ENCODE peak calls at places on chromosomes 3 and 15, in six cellular contexts. R is tibial nerve, D is breast epithelium, K is suprapubic skin, I is ovary, J is heart left ventricle. P is an unnamed sample.

GRCh38 chr3:88031543-88032148 is 27.2 kb downstream of the CGGBP1 start:
- DNase-seq in R (no peak), D (no peak), K (no peak), I (no peak), J (no peak), P (no peak)

GRCh38 chr3:61841111-61841845 is 279.9 kb downstream of the PTPRG start:
- DNase-seq in R (no peak), D (no peak), K (no peak), I (no peak), J (no peak), P (no peak)

GRCh38 chr3:189839576-189839975 is 208.4 kb downstream of the TP63 start:
- DNase-seq in R (no peak), D (no peak), K (no peak), I (no peak), J (no peak), P (no peak)

GRCh38 chr3:28835751-28836150 is 445.1 kb upstream of the RBMS3 start:
- DNase-seq in R (no peak), D (peak; percentile 53), K (no peak), I (no peak), J (no peak), P (no peak)

GRCh38 chr15:74642724-74643367 is 27.2 kb downstream of the CLK3 start:
- DNase-seq in R (no peak), D (no peak), K (no peak), I (no peak), J (no peak), P (no peak)

GRCh38 chr3:107965141-107965540 is 125.7 kb downstream of the CD47 start:
- DNase-seq in R (no peak), D (no peak), K (no peak), I (no peak), J (no peak), P (no peak)

GRCh38 chr3:169914321-169914720 is 2.9 kb downstream of the SAMD7 start:
- DNase-seq in R (no peak), D (no peak), K (no peak), I (no peak), J (no peak), P (no peak)

GRCh38 chr15:68526269-68526668 is 52.5 kb upstream of the CORO2B start:
- DNase-seq in R (no peak), D (no peak), K (no peak), I (no peak), J (no peak), P (no peak)

DNA sequence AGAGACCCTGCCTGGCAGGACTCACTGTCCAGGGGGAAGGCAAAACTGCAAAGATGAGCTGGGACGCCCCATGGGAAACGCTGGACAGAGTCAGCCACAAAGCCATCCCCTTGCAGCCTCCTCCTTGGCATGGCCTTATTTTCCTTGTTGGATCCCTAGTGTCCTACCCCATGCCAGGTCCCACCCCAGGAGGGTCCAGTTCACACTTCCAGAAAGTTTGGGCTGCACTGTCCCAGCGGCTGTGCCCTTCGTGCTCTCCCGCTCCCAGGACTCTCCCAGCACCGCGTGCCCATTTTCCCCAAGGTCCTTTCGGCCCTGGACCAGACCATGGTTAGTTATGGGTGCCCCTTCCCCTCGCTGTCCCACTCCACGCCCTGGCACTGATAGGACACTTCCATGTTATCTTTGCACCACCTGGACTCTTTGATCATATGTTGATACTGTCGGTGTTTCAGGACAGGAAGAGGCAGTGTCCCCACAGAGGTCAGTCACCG is 5.8 kb upstream of the NRROS start:
- DNase-seq in R (no peak), D (no peak), K (no peak), I (no peak), J (no peak), P (no peak)
- H3K4me3 ChIP-seq in R (no peak overlapping the region), D (no peak overlapping the region), K (peak overlapping the region; percentile 79), I (no peak overlapping the region), J (no peak overlapping the region), P (no peak overlapping the region)

DNA sequence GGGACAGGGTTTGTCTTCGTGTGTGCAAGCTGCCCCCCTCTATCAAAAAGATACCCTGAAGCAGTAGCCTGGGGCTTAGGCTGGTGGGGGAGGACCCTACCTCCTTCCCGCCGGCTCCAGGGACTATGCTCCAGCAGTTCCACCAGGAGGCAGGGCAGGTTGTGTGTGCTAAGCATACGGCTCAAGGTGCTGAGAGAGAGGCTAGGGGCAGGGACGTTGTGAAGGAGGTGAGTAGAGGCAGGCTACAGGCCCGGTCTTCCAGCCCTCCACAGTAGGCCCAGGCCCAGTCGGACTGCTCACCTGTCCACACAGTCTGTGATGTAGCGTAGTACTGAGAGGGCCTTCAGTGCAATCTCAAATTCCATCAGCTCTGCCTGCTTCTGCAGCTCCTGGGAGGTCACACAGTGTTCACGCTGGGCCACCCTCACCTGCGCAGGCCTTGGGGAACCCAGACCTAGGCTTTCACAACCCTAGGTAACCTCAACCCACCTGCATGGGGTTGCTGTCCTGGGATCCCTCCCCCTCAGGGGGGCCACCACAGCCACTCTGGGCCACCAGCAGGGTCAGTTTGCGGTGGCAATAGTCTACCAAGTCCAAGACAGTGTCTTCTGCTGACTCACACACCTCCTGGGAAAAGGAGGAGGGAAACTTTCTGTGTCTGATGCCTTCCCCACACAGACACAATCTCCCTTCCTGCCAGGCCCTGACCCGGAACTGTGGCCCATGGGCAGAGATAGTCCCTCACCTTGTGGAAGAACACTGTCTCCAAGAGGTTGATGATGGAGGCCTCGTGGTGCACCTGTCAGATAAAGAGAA is 2.4 kb upstream of the RASSF1 start:
- DNase-seq in R (no peak), D (no peak), K (no peak), I (no peak), J (no peak), P (no peak)
- H3K27me3 ChIP-seq in R (no peaks in the 10 kb centered on the region), D (no peaks in the 10 kb centered on the region), K (no peaks in the 10 kb centered on the region), I (no peaks in the 10 kb centered on the region), J (no peaks in the 10 kb centered on the region), P (no peaks in the 10 kb centered on the region)

GRCh38 chr3:155317211-155317610 is 23.7 kb upstream of the STRIT1 start:
- DNase-seq in R (no peak), D (no peak), K (no peak), I (no peak), J (no peak), P (no peak)

GRCh38 chr3:155313303-155313702 is 19.8 kb upstream of the STRIT1 start:
- DNase-seq in R (no peak), D (no peak), K (no peak), I (no peak), J (no peak), P (no peak)

GRCh38 chr3:155316450-155316849 is 23.0 kb upstream of the STRIT1 start:
- DNase-seq in R (no peak), D (no peak), K (no peak), I (no peak), J (no peak), P (no peak)

GRCh38 chr3:155312781-155313180 is 19.3 kb upstream of the STRIT1 start:
- DNase-seq in R (no peak), D (no peak), K (no peak), I (no peak), J (no peak), P (no peak)

DNA sequence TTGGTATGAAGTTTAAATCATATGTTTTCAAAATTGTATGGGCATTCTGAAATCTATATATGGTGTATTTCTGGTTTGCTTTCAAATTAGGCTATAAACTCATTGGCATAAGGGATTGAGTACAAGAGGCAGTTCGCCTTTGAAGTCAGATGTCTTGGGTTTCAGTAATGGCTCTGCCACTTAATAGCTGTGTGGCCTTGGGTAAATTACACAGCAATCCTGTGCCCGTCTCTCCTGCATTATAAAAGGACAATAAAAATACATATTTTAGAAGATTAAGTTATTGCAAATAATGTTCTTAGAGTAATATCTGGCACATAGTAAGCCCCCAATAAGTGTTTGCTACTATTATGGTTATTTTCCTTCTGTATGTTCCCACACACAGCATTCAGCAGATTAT is 20.4 kb upstream of the STRIT1 start:
- DNase-seq in R (no peak), D (no peak), K (no peak), I (no peak), J (no peak), P (no peak)
- TF ChIP-seq POLR2A in R (no peak), D (no peak), K (no peak), I (no peak), J (no peak), P (no peak)

DNA sequence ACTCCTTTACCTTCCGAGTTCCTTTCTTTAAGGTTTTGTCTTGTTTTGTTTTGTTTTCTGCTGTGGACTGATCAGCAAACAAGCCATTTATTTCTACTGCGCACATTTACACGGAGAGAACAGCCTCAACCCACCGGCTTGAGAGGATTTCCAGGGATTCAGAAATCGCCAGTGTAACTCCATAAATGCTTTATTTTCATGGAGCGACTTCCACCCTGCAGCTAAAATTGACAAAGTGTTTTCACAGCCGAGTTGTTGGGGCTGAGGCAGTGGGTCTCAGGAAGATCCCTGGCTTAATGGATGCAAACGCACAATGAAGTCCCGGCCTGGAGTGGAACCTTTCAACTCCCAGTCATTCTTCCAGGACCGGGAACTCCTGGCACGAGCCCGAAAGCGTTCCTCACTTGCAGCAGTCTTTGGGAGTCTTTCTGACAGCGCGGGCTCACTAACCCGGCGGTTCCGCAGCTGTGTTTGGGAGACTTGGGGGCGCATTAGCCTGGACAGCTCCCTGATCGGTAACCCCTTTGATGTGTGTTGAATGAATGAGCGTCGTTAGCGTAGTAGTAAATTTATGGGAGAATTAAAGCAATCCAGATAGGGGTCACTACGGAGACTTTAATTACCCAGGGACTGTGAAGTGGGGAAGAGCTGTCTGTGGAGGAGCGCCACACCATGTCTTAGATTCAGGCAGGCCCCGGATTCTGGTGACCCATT is 785 bp upstream of the MYRIP start:
- DNase-seq in R (no peak), D (no peak), K (no peak), I (peak; percentile 16), J (no peak), P (no peak)
- H3K4me3 ChIP-seq in R (peak overlapping the region; percentile 15), D (peak overlapping the region; percentile 55), K (peak overlapping the region; percentile 59), I (peak overlapping the region; percentile 25), J (peak overlapping the region; percentile 66), P (peak overlapping the region; percentile 54)

GRCh38 chr3:128498901-128499530 is 6.0 kb upstream of the GATA2 start:
- DNase-seq in R (no peak), D (no peak), K (peak; percentile 41), I (no peak), J (no peak), P (peak; percentile 85)
- H3K27me3 ChIP-seq in R (peaks cover 95% of the 10 kb centered on the region), D (no peaks in the 10 kb centered on the region), K (peaks cover 88% of the 10 kb centered on the region), I (no peaks in the 10 kb centered on the region), J (no peaks in the 10 kb centered on the region), P (no peaks in the 10 kb centered on the region)

DNA sequence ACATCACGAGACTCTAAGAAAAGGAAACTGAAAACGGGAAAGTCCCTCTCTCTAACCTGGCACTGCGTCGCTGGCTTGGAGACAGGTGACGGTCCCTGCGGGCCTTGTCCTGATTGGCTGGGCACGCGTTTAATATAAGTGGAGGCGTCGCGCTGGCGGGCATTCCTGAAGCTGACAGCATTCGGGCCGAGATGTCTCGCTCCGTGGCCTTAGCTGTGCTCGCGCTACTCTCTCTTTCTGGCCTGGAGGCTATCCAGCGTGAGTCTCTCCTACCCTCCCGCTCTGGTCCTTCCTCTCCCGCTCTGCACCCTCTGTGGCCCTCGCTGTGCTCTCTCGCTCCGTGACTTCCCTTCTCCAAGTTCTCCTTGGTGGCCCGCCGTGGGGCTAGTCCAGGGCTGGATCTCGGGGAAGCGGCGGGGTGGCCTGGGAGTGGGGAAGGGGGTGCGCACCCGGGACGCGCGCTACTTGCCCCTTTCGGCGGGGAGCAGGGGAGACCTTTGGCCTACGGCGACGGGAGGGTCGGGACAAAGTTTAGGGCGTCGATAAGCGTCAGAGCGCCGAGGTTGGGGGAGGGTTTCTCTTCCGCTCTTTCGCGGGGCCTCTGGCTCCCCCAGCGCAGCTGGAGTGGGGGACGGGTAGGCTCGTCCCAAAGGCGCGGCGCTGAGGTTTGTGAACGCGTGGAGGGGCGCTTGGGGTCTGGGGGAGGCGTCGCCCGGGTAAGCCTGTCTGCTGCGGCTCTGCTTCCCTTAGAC is at the start of gene B2M:
- DNase-seq in R (peak; percentile 99), D (peak; percentile 98), K (peak; percentile 99), I (peak; percentile 94), J (peak; percentile 94), P (peak; percentile 99)
- TF ChIP-seq POLR2A in R (peak; percentile 98), D (peak; percentile 100), K (peak; percentile 99), I (peak; percentile 99), J (peak; percentile 99), P (peak; percentile 82)